ENCODE peak calls at places on chromosome 2, in nine cellular contexts. S is neural progenitor cell; P is MM.1S; X is CD8-positive, alpha-beta T cell; O is lower lobe of right lung; M is A673; Y is thoracic aorta; H is fibroblast of lung; F is RWPE2. A is an unnamed sample. For H3K27me3, the result is how much of the 10 kb centered on the place peaks cover.

GRCh38 chr2:75788925-75789324 is 78.2 kb upstream of the GCFC2 start:
- DNase-seq in S (no peak), P (no peak), X (no peak), O (no peak), M (no peak), Y (no peak), H (peak), F (no peak), A (no peak)

GRCh38 chr2:95158891-95159619 is 593 bp downstream of the ZNF514 start:
- DNase-seq in S (peak), P (no peak), X (no peak), O (peak), M (peak), Y (no peak), H (peak), F (no peak), A (no peak)

GRCh38 chr2:88350262-88350640 is 102.2 kb downstream of the FOXI3 start:
- DNase-seq in S (peak), P (no peak), X (no peak), O (no peak), M (no peak), Y (no peak), H (no peak), F (no peak), A (no peak)

GRCh38 chr2:1997409-1997808 is 253.1 kb upstream of the PXDN start:
- DNase-seq in S (no peak), P (no peak), X (no peak), O (no peak), M (no peak), Y (no peak), H (no peak), F (no peak), A (no peak)

GRCh38 chr2:236168110-236169067 is at the start of gene GBX2:
- DNase-seq in S (peak), P (no peak), X (no peak), O (no peak), M (peak), Y (no peak), H (peak), F (peak), A (no peak)

GRCh38 chr2:240946654-240947053 is 40.5 kb downstream of the CROCC2 start:
- DNase-seq in S (no peak), P (no peak), X (no peak), O (peak), M (no peak), Y (no peak), H (no peak), F (no peak), A (no peak)

GRCh38 chr2:14427982-14428567 is 204.4 kb upstream of the LRATD1 start:
- DNase-seq in S (no peak), P (no peak), X (no peak), O (no peak), M (no peak), Y (no peak), H (peak), F (no peak), A (no peak)

GRCh38 chr2:205511221-205511620 is 171.1 kb upstream of the NRP2 start:
- DNase-seq in S (no peak), P (no peak), X (no peak), O (no peak), M (no peak), Y (no peak), H (peak), F (no peak), A (no peak)

GRCh38 chr2:223055140-223055539 is 3.1 kb downstream of the KCNE4 start:
- DNase-seq in S (no peak), P (no peak), X (no peak), O (no peak), M (peak), Y (no peak), H (peak), F (no peak), A (peak)

GRCh38 chr2:20514596-20515269 is 67.9 kb downstream of the RHOB start:
- DNase-seq in S (no peak), P (no peak), X (no peak), O (no peak), M (no peak), Y (peak), H (peak), F (peak), A (peak)

GRCh38 chr2:172090044-172090946 is 5.0 kb downstream of the DLX1 start:
- DNase-seq in S (peak), P (no peak), X (no peak), O (peak), M (peak), Y (no peak), H (no peak), F (no peak), A (no peak)

GRCh38 chr2:162073776-162074578 is at the start of gene DPP4:
- DNase-seq in S (peak), P (peak), X (peak), O (peak), M (peak), Y (no peak), H (peak), F (no peak), A (no peak)

GRCh38 chr2:189821953-189822748 is 37.9 kb downstream of the PMS1 start:
- DNase-seq in S (no peak), P (no peak), X (no peak), O (peak), M (no peak), Y (no peak), H (peak), F (peak), A (no peak)

GRCh38 chr2:37809525-37809924 is 115.6 kb upstream of the RMDN2 start:
- DNase-seq in S (peak), P (no peak), X (no peak), O (no peak), M (peak), Y (no peak), H (peak), F (no peak), A (no peak)

GRCh38 chr2:228731517-228731916 is 539.6 kb downstream of the PID1 start:
- DNase-seq in S (no peak), P (no peak), X (no peak), O (no peak), M (peak), Y (peak), H (peak), F (peak), A (peak)

GRCh38 chr2:230684222-230685164 is 28.1 kb upstream of the CAB39 start:
- DNase-seq in S (no peak), P (no peak), X (no peak), O (no peak), M (no peak), Y (no peak), H (peak), F (peak), A (no peak)

GRCh38 chr2:64888591-64889309 is 100.4 kb upstream of the SLC1A4 start:
- DNase-seq in S (no peak), P (no peak), X (no peak), O (no peak), M (peak), Y (no peak), H (peak), F (no peak), A (peak)

GRCh38 chr2:237819231-237819630 is 20.7 kb downstream of the RBM44 start:
- DNase-seq in S (no peak), P (no peak), X (no peak), O (no peak), M (peak), Y (no peak), H (peak), F (no peak), A (no peak)

GRCh38 chr2:70960833-70961647 is 17.4 kb upstream of the ANKRD53 start:
- DNase-seq in S (no peak), P (no peak), X (no peak), O (no peak), M (no peak), Y (no peak), H (no peak), F (no peak), A (peak)

GRCh38 chr2:3335001-3335400 is 42.6 kb downstream of the EIPR1 start:
- DNase-seq in S (no peak), P (no peak), X (no peak), O (no peak), M (no peak), Y (no peak), H (no peak), F (peak), A (no peak)

GRCh38 chr2:227163998-227164744 is at the start of the genes COL4A3 and COL4A4:
- DNase-seq in S (peak), P (peak), X (no peak), O (peak), M (peak), Y (no peak), H (peak), F (peak), A (peak)

GRCh38 chr2:180077295-180077906 is 70.3 kb upstream of the CWC22 start:
- DNase-seq in S (peak), P (peak), X (no peak), O (no peak), M (peak), Y (no peak), H (peak), F (no peak), A (no peak)

GRCh38 chr2:242060212-242060835 is 190.8 kb downstream of the RTP5 start:
- DNase-seq in S (no peak), P (no peak), X (no peak), O (no peak), M (peak), Y (no peak), H (peak), F (no peak), A (no peak)

GRCh38 chr2:238938460-238939055 is 90.7 kb downstream of the TWIST2 start:
- DNase-seq in S (no peak), P (no peak), X (no peak), O (no peak), M (no peak), Y (peak), H (peak), F (no peak), A (no peak)

GRCh38 chr2:205700331-205701132 is 18.2 kb downstream of the NRP2 start:
- DNase-seq in S (peak), P (no peak), X (no peak), O (peak), M (no peak), Y (no peak), H (peak), F (no peak), A (no peak)

GRCh38 chr2:232504438-232504837 is 15.8 kb upstream of the PRSS56 start:
- DNase-seq in S (no peak), P (no peak), X (no peak), O (no peak), M (no peak), Y (no peak), H (no peak), F (no peak), A (no peak)

GRCh38 chr2:212618636-212619035 is 80.0 kb upstream of the ERBB4 start:
- DNase-seq in S (no peak), P (no peak), X (no peak), O (no peak), M (no peak), Y (no peak), H (peak), F (peak), A (no peak)

GRCh38 chr2:139230881-139231280 is 450.7 kb upstream of the NXPH2 start:
- DNase-seq in S (no peak), P (no peak), X (no peak), O (no peak), M (no peak), Y (no peak), H (no peak), F (no peak), A (no peak)

GRCh38 chr2:118970396-118971135 is 28.6 kb downstream of the MARCO start:
- DNase-seq in S (no peak), P (no peak), X (no peak), O (peak), M (no peak), Y (no peak), H (no peak), F (no peak), A (no peak)

GRCh38 chr2:27378096-27378808 is 2.3 kb downstream of the ZNF513 start:
- DNase-seq in S (peak), P (no peak), X (no peak), O (no peak), M (peak), Y (no peak), H (no peak), F (peak), A (no peak)

GRCh38 chr2:80525152-80525551 is 220.6 kb upstream of the LRRTM1 start:
- DNase-seq in S (no peak), P (peak), X (no peak), O (no peak), M (no peak), Y (no peak), H (no peak), F (no peak), A (no peak)

GRCh38 chr2:240672701-240673190 is 9.9 kb downstream of the AQP12B start:
- DNase-seq in S (no peak), P (no peak), X (no peak), O (no peak), M (no peak), Y (no peak), H (no peak), F (no peak), A (no peak)

GRCh38 chr2:226799976-226800940 is 638 bp upstream of the IRS1 start:
- DNase-seq in S (peak), P (peak), X (no peak), O (peak), M (peak), Y (no peak), H (peak), F (peak), A (no peak)

GRCh38 chr2:30095402-30095801 is 51.4 kb upstream of the YPEL5 start:
- DNase-seq in S (no peak), P (no peak), X (no peak), O (no peak), M (no peak), Y (no peak), H (peak), F (no peak), A (no peak)

GRCh38 chr2:30104273-30104672 is 42.5 kb upstream of the YPEL5 start:
- DNase-seq in S (no peak), P (no peak), X (no peak), O (no peak), M (no peak), Y (no peak), H (no peak), F (no peak), A (no peak)

GRCh38 chr2:30096451-30096850 is 50.4 kb upstream of the YPEL5 start:
- DNase-seq in S (no peak), P (no peak), X (no peak), O (no peak), M (no peak), Y (no peak), H (no peak), F (no peak), A (no peak)

GRCh38 chr2:30098271-30099005 is 48.4 kb upstream of the YPEL5 start:
- DNase-seq in S (no peak), P (no peak), X (no peak), O (no peak), M (no peak), Y (no peak), H (no peak), F (no peak), A (no peak)
- H3K27me3 ChIP-seq in S (under half), P (under half), X (under half), O (under half), M (under half), Y (under half), H (under half), F (under half), A (under half)

GRCh38 chr2:26241928-26242436 is 2.5 kb downstream of the HADHA start:
- DNase-seq in S (no peak), P (no peak), X (no peak), O (no peak), M (peak), Y (no peak), H (no peak), F (no peak), A (no peak)
- H3K4me3 ChIP-seq in S (peak), P (peak), X (no peak), O (no peak), M (peak), Y (no peak), H (peak), F (peak), A (no peak)

GRCh38 chr2:140855471-140855870 is 1275.3 kb downstream of the LRP1B start:
- DNase-seq in S (no peak), P (no peak), X (no peak), O (no peak), M (no peak), Y (no peak), H (no peak), F (no peak), A (no peak)
- H3K27me3 ChIP-seq in S (under half), P (under half), X (under half), O (under half), M (under half), Y (under half), H (under half), F (under half), A (under half)

DNA sequence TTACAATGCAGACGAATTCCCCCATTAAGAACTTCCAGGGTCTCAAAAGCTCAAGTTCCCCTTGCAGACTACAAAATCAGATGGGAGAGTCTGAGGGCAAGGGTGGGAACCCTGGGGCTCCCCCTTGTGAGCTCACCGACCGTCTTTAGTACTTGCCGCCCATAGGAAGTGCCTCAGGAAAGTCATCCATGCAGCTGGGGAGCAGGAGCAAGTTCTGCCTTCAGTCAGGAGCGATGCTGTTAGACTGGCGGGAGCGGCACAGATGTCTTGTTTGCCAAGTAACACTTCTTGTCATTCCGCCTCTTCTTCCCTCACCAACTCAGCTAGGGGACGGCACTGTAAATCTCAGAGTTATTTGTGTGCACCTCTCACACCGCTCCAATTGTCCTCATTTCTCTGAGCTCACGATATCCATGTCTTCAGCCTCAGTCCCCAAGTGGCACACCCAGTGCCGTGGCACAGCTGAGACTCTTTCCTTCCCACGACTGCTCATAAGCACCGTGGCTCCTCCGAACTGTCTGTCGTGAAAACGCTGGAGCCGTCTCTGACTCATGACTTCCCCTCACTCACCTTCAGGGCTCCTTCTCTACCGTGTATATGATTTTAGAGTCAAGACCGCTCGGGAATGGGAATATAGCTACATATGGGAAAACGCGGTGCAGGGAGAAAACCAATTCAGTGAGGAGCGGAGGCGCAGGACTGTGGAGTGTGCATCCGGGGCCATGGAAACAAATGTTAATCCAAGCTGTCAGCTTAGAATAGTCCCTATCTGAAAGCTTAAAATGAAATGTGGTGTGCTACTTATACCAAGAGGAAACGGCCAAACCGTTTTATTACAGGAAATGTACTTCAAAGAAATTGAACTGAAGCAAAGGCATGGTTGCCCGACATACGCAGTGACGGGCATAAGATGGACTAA is 34.0 kb downstream of the UXS1 start:
- DNase-seq in S (no peak), P (no peak), X (peak), O (no peak), M (peak), Y (no peak), H (no peak), F (no peak), A (no peak)
- H3K4me3 ChIP-seq in S (no peak), P (no peak), X (peak), O (peak), M (no peak), Y (no peak), H (no peak), F (no peak), A (peak)

GRCh38 chr2:144515425-144515693 is 4.6 kb downstream of the ZEB2 start:
- DNase-seq in S (no peak), P (no peak), X (no peak), O (no peak), M (no peak), Y (no peak), H (no peak), F (no peak), A (no peak)
- H3K27me3 ChIP-seq in S (under half), P (half or more), X (under half), O (under half), M (under half), Y (under half), H (under half), F (half or more), A (under half)

GRCh38 chr2:234979204-234980167 is 27.7 kb downstream of the SH3BP4 start:
- DNase-seq in S (no peak), P (no peak), X (no peak), O (no peak), M (peak), Y (no peak), H (no peak), F (no peak), A (no peak)
- H3K4me3 ChIP-seq in S (no peak), P (no peak), X (no peak), O (peak), M (no peak), Y (no peak), H (no peak), F (no peak), A (no peak)

A was measured in ascending aorta.